ENCODE peak calls at places on chromosomes 11 and 22, in seven cellular contexts. C is cardiac muscle cell, O is lower leg skin, M is brain microvascular endothelial cell, J is MM.1S, H is GM23338, B is body of pancreas. F is an unnamed sample.
A peak's percentile ranks its signal among the peaks of the same experiment; 100 is the strongest.

GRCh38 chr11:75716659-75717058 is 979 bp upstream of the MOGAT2 start:
- DNase-seq in J (no peak), H (peak; percentile 19), M (no peak), B (no peak), C (no peak), O (no peak), F (no peak)

GRCh38 chr11:95849087-95849825 is 59.0 kb downstream of the CEP57 start:
- DNase-seq in J (peak; percentile 42), O (peak; percentile 30), C (peak; percentile 60), M (peak; percentile 79), B (peak; percentile 27), H (peak; percentile 59), F (peak; percentile 6)

GRCh38 chr22:35307892-35308291 is 8.2 kb downstream of the TOM1 start:
- DNase-seq in M (no peak), O (no peak), C (no peak), J (peak; percentile 13), H (no peak), B (no peak), F (no peak)

GRCh38 chr11:118084247-118084646 is 2.5 kb downstream of the SMIM35 start:
- DNase-seq in J (peak; percentile 60), M (no peak), H (no peak), C (peak; percentile 55), B (no peak), O (no peak), F (no peak)

GRCh38 chr11:20114588-20114987 is 45.7 kb downstream of the DBX1 start:
- DNase-seq in J (no peak), C (no peak), O (no peak), B (no peak), H (no peak), M (no peak), F (no peak)

GRCh38 chr22:28759861-28760560 is 12.5 kb upstream of the CCDC117 start:
- DNase-seq in B (no peak), O (no peak), C (no peak), M (no peak), J (peak; percentile 13), H (peak; percentile 82), F (no peak)

GRCh38 chr11:125343732-125344131 is 152.3 kb downstream of the FEZ1 start:
- DNase-seq in H (peak; percentile 31), M (peak; percentile 37), B (no peak), J (no peak), C (no peak), O (no peak), F (no peak)

GRCh38 chr11:90113541-90113940 is 20.9 kb upstream of the NAALAD2 start:
- DNase-seq in M (no peak), C (no peak), O (no peak), J (peak; percentile 15), B (no peak), H (peak; percentile 18), F (no peak)

GRCh38 chr22:36587289-36588154 is 58.6 kb upstream of the EIF3D start:
- DNase-seq in C (no peak), M (peak; percentile 26), O (no peak), J (no peak), H (no peak), B (no peak), F (no peak)

GRCh38 chr11:58527429-58527828 is 19.5 kb upstream of the OR5B21 start:
- DNase-seq in J (no peak), O (no peak), M (no peak), B (no peak), H (no peak), C (no peak), F (no peak)

GRCh38 chr22:19961868-19962245 is 20.2 kb upstream of the TXNRD2 start:
- DNase-seq in H (no peak), O (no peak), M (no peak), J (no peak), C (no peak), B (no peak), F (no peak)

GRCh38 chr11:72705442-72706365 is 31.5 kb upstream of the PDE2A start:
- DNase-seq in O (no peak), J (no peak), H (peak; percentile 51), M (no peak), C (no peak), B (no peak), F (no peak)

GRCh38 chr11:986270-986951 is 50.1 kb downstream of the MUC6 start:
- DNase-seq in C (no peak), O (peak; percentile 34), H (no peak), B (peak; percentile 38), M (no peak), J (no peak), F (no peak)

GRCh38 chr11:90330632-90331031 is 107.8 kb upstream of the CHORDC1 start:
- DNase-seq in M (no peak), H (no peak), J (no peak), O (no peak), C (no peak), B (no peak), F (no peak)

GRCh38 chr22:43378011-43378704 is 33.7 kb upstream of the MPPED1 start:
- DNase-seq in M (peak; percentile 20), C (peak; percentile 86), H (no peak), J (peak; percentile 95), B (peak; percentile 65), O (no peak), F (no peak)

GRCh38 chr11:110774138-110775014 is 62.1 kb upstream of the ARHGAP20 start:
- DNase-seq in H (no peak), C (no peak), J (no peak), O (no peak), M (no peak), B (no peak), F (no peak)

GRCh38 chr11:85725510-85726258 is 39.7 kb upstream of the CCDC89 start:
- DNase-seq in C (no peak), M (peak; percentile 34), H (no peak), B (no peak), J (no peak), O (no peak), F (no peak)

GRCh38 chr11:66388746-66389386 is 17.3 kb upstream of the SLC29A2 start:
- DNase-seq in M (peak; percentile 49), O (peak; percentile 56), H (peak; percentile 94), B (peak; percentile 85), C (peak; percentile 85), J (peak; percentile 72), F (peak; percentile 59)

GRCh38 chr11:129374993-129375721 is 491 bp upstream of the BARX2 start:
- DNase-seq in J (peak; percentile 96), B (peak; percentile 64), O (no peak), H (peak; percentile 72), M (no peak), C (peak; percentile 46), F (peak; percentile 28)

GRCh38 chr22:20852076-20852475 is 6.5 kb downstream of the PI4KA start:
- DNase-seq in B (no peak), C (no peak), H (no peak), O (no peak), M (no peak), J (no peak), F (no peak)

GRCh38 chr22:50326225-50326958 is 420 bp downstream of the DENND6B start:
- DNase-seq in C (no peak), M (no peak), B (no peak), H (no peak), O (no peak), J (no peak), F (no peak)

GRCh38 chr11:94960488-94960887 is 12.9 kb downstream of the CWC15 start:
- DNase-seq in H (no peak), C (no peak), J (no peak), M (no peak), O (no peak), B (no peak), F (no peak)

GRCh38 chr11:43788394-43788793 is 92.2 kb upstream of the ALKBH3 start:
- DNase-seq in J (no peak), H (no peak), C (no peak), O (no peak), B (no peak), M (no peak), F (no peak)

GRCh38 chr22:45103756-45104155 is 60.0 kb upstream of the NUP50 start:
- DNase-seq in B (no peak), M (no peak), H (peak; percentile 43), J (no peak), O (no peak), C (no peak), F (no peak)

GRCh38 chr22:45099961-45100360 is 63.8 kb upstream of the NUP50 start:
- DNase-seq in B (no peak), M (no peak), O (no peak), J (no peak), H (no peak), C (no peak), F (no peak)

GRCh38 chr22:45102896-45103420 is 60.8 kb upstream of the NUP50 start:
- DNase-seq in J (no peak), C (no peak), B (no peak), O (no peak), M (no peak), H (no peak), F (no peak)

GRCh38 chr22:45104313-45104712 is 59.4 kb upstream of the NUP50 start:
- DNase-seq in B (no peak), O (no peak), J (no peak), M (no peak), C (no peak), H (no peak), F (no peak)

GRCh38 chr22:45101828-45102227 is 61.9 kb upstream of the NUP50 start:
- DNase-seq in O (peak; percentile 41), J (peak; percentile 39), B (peak; percentile 29), H (peak; percentile 91), C (peak; percentile 70), M (peak; percentile 34), F (peak; percentile 68)
- TF ChIP-seq CTCF in O (no peak), J (peak; percentile 50), B (no peak), H (peak; percentile 66), C (peak; percentile 75), M (peak; percentile 72), F (peak; percentile 63)

GRCh38 chr11:60871378-60872061 is 4.2 kb downstream of the ZP1 start:
- DNase-seq in M (peak; percentile 38), O (no peak), B (no peak), J (no peak), H (no peak), C (peak; percentile 40), F (no peak)
- TF ChIP-seq CTCF in M (peak; percentile 56), O (no peak), B (no peak), J (no peak), H (no peak), C (peak; percentile 37), F (no peak)

DNA sequence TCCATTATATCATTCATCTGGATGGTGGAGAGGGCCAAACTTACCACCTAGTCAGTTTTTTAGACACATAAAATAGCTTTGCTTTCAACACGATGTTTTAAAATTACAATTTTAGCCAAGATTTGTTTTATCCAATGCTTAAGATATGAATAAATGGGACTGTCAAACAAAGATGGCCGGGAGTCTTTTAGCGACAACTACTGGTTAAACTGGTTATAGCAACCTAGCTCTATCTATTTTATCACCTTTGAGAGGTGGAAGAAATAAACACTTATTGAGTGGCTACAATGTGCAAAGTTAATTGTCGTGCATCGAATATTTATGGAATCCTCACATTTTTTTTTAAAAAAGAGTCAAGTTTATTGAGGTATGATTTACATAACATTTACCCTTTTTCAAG is 279.8 kb downstream of the MIAT start:
- DNase-seq in B (no peak), C (no peak), O (no peak), H (no peak), M (no peak), J (no peak), F (no peak)
- TF ChIP-seq CTCF in B (no peak), C (no peak), O (no peak), H (peak; percentile 59), M (no peak), J (peak; percentile 23), F (no peak)

DNA sequence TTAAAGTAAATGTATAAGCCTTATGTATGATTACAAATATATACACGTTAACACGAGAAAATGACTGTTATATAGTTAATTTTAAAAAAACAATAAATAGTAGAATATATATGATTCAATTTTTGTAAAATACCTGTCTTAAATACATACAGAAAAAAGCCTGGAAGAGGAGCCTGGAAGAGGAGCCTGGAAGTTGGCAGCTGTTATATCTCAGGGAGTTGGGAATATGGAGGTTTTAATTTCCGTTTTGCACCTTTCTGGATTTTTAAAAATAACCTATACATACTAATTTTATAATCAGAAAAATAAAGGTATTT is 111.6 kb downstream of the WT1 start:
- DNase-seq in H (no peak), B (no peak), M (no peak), C (no peak), O (no peak), J (no peak), F (no peak)
- TF ChIP-seq CTCF in H (no peak), B (no peak), M (no peak), C (no peak), O (no peak), J (no peak), F (no peak)

F was measured in GM13977.